ENCODE peak calls at places on chromosome 12, in seven cellular contexts. One of them, this sample, is unnamed.

GRCh38 chr12:2395352-2395977 is 342.7 kb downstream of the CACNA1C start:
- DNase-seq in Peyer's patch: no peak
- DNase-seq in cardiac muscle cell: peak; percentile 67
- DNase-seq in CD8-positive, alpha-beta memory T cell: no peak
- DNase-seq in IMR-90: peak; percentile 28
- DNase-seq in pancreas: no peak
- DNase-seq in hepatocyte: peak; percentile 62
- DNase-seq in this sample: peak; percentile 36

GRCh38 chr12:69196302-69197288 is 42.8 kb upstream of the CPSF6 start:
- DNase-seq in Peyer's patch: no peak
- DNase-seq in hepatocyte: no peak
- DNase-seq in CD8-positive, alpha-beta memory T cell: no peak
- DNase-seq in pancreas: no peak
- DNase-seq in cardiac muscle cell: no peak
- DNase-seq in IMR-90: peak; percentile 9
- DNase-seq in this sample: no peak

GRCh38 chr12:4369548-4369947 is 10.0 kb downstream of the FGF23 start:
- DNase-seq in IMR-90: no peak
- DNase-seq in pancreas: no peak
- DNase-seq in hepatocyte: no peak
- DNase-seq in cardiac muscle cell: no peak
- DNase-seq in Peyer's patch: no peak
- DNase-seq in CD8-positive, alpha-beta memory T cell: no peak
- DNase-seq in this sample: no peak

GRCh38 chr12:84910549-84911241 is 1.9 kb downstream of the SLC6A15 start:
- DNase-seq in Peyer's patch: no peak
- DNase-seq in CD8-positive, alpha-beta memory T cell: no peak
- DNase-seq in IMR-90: no peak
- DNase-seq in hepatocyte: peak; percentile 8
- DNase-seq in pancreas: peak; percentile 21
- DNase-seq in cardiac muscle cell: no peak
- DNase-seq in this sample: no peak

GRCh38 chr12:26987634-26988424 is 26.4 kb downstream of the TM7SF3 start:
- DNase-seq in cardiac muscle cell: no peak
- DNase-seq in Peyer's patch: no peak
- DNase-seq in hepatocyte: no peak
- DNase-seq in IMR-90: peak; percentile 17
- DNase-seq in pancreas: no peak
- DNase-seq in CD8-positive, alpha-beta memory T cell: no peak
- DNase-seq in this sample: no peak

GRCh38 chr12:28905220-28905940 is 243.7 kb upstream of the FAR2 start:
- DNase-seq in CD8-positive, alpha-beta memory T cell: no peak
- DNase-seq in IMR-90: no peak
- DNase-seq in hepatocyte: no peak
- DNase-seq in Peyer's patch: no peak
- DNase-seq in cardiac muscle cell: no peak
- DNase-seq in pancreas: no peak
- DNase-seq in this sample: no peak

GRCh38 chr12:92234533-92234932 is 88.9 kb upstream of the BTG1 start:
- DNase-seq in Peyer's patch: no peak
- DNase-seq in pancreas: no peak
- DNase-seq in IMR-90: no peak
- DNase-seq in cardiac muscle cell: no peak
- DNase-seq in hepatocyte: no peak
- DNase-seq in CD8-positive, alpha-beta memory T cell: no peak
- DNase-seq in this sample: no peak

GRCh38 chr12:46562625-46563228 is 190.2 kb upstream of the SLC38A2 start:
- DNase-seq in CD8-positive, alpha-beta memory T cell: no peak
- DNase-seq in IMR-90: peak; percentile 76
- DNase-seq in Peyer's patch: no peak
- DNase-seq in pancreas: no peak
- DNase-seq in cardiac muscle cell: no peak
- DNase-seq in hepatocyte: no peak
- DNase-seq in this sample: no peak

GRCh38 chr12:51048601-51049369 is 658 bp downstream of the LETMD1 start:
- DNase-seq in hepatocyte: no peak
- DNase-seq in pancreas: no peak
- DNase-seq in IMR-90: no peak
- DNase-seq in Peyer's patch: no peak
- DNase-seq in cardiac muscle cell: peak; percentile 13
- DNase-seq in CD8-positive, alpha-beta memory T cell: no peak
- DNase-seq in this sample: no peak

GRCh38 chr12:111389635-111390034 is 16.1 kb upstream of the SH2B3 start:
- DNase-seq in cardiac muscle cell: no peak
- DNase-seq in Peyer's patch: no peak
- DNase-seq in IMR-90: no peak
- DNase-seq in pancreas: no peak
- DNase-seq in hepatocyte: no peak
- DNase-seq in CD8-positive, alpha-beta memory T cell: no peak
- DNase-seq in this sample: no peak

GRCh38 chr12:34347367-34347766 is 325.1 kb downstream of the ALG10 start:
- DNase-seq in pancreas: no peak
- DNase-seq in cardiac muscle cell: no peak
- DNase-seq in hepatocyte: no peak
- DNase-seq in Peyer's patch: no peak
- DNase-seq in CD8-positive, alpha-beta memory T cell: no peak
- DNase-seq in IMR-90: no peak
- DNase-seq in this sample: no peak

GRCh38 chr12:114416028-114416427 is 10.1 kb upstream of the TBX5 start:
- DNase-seq in cardiac muscle cell: no peak
- DNase-seq in hepatocyte: no peak
- DNase-seq in IMR-90: no peak
- DNase-seq in CD8-positive, alpha-beta memory T cell: no peak
- DNase-seq in pancreas: no peak
- DNase-seq in Peyer's patch: no peak
- DNase-seq in this sample: no peak

GRCh38 chr12:114412825-114413749 is 7.1 kb upstream of the TBX5 start:
- DNase-seq in Peyer's patch: no peak
- DNase-seq in CD8-positive, alpha-beta memory T cell: no peak
- DNase-seq in IMR-90: peak; percentile 28
- DNase-seq in cardiac muscle cell: no peak
- DNase-seq in hepatocyte: no peak
- DNase-seq in pancreas: no peak
- DNase-seq in this sample: no peak

GRCh38 chr12:114414031-114414865 is 8.3 kb upstream of the TBX5 start:
- DNase-seq in Peyer's patch: no peak
- DNase-seq in hepatocyte: peak; percentile 21
- DNase-seq in cardiac muscle cell: peak; percentile 56
- DNase-seq in IMR-90: peak; percentile 46
- DNase-seq in pancreas: no peak
- DNase-seq in CD8-positive, alpha-beta memory T cell: no peak
- DNase-seq in this sample: no peak

GRCh38 chr12:114415525-114415868 is 9.6 kb upstream of the TBX5 start:
- DNase-seq in IMR-90: no peak
- DNase-seq in cardiac muscle cell: peak; percentile 82
- DNase-seq in pancreas: no peak
- DNase-seq in hepatocyte: no peak
- DNase-seq in CD8-positive, alpha-beta memory T cell: no peak
- DNase-seq in Peyer's patch: no peak
- DNase-seq in this sample: no peak

GRCh38 chr12:114414866-114415524 is 9.1 kb upstream of the TBX5 start:
- DNase-seq in cardiac muscle cell: no peak
- DNase-seq in IMR-90: peak; percentile 68
- DNase-seq in CD8-positive, alpha-beta memory T cell: no peak
- DNase-seq in hepatocyte: no peak
- DNase-seq in pancreas: no peak
- DNase-seq in Peyer's patch: no peak
- DNase-seq in this sample: no peak
- H3K27me3 ChIP-seq in cardiac muscle cell: peaks cover 75% of the 10 kb centered on the region
- H3K27me3 ChIP-seq in IMR-90: no peaks in the 10 kb centered on the region
- H3K27me3 ChIP-seq in CD8-positive, alpha-beta memory T cell: peaks cover 12% of the 10 kb centered on the region
- H3K27me3 ChIP-seq in hepatocyte: peaks cover 91% of the 10 kb centered on the region
- H3K27me3 ChIP-seq in pancreas: peaks cover 23% of the 10 kb centered on the region
- H3K27me3 ChIP-seq in Peyer's patch: no peaks in the 10 kb centered on the region
- H3K27me3 ChIP-seq in this sample: peaks cover 77% of the 10 kb centered on the region

GRCh38 chr12:7497661-7498060 is 5.9 kb downstream of the CD163 start:
- DNase-seq in CD8-positive, alpha-beta memory T cell: no peak
- DNase-seq in hepatocyte: no peak
- DNase-seq in cardiac muscle cell: no peak
- DNase-seq in IMR-90: no peak
- DNase-seq in Peyer's patch: no peak
- DNase-seq in pancreas: no peak
- DNase-seq in this sample: no peak

GRCh38 chr12:7498832-7499231 is 4.7 kb downstream of the CD163 start:
- DNase-seq in IMR-90: peak; percentile 62
- DNase-seq in cardiac muscle cell: no peak
- DNase-seq in pancreas: no peak
- DNase-seq in hepatocyte: no peak
- DNase-seq in Peyer's patch: no peak
- DNase-seq in CD8-positive, alpha-beta memory T cell: no peak
- DNase-seq in this sample: no peak

GRCh38 chr12:7495136-7495535 is 8.4 kb downstream of the CD163 start:
- DNase-seq in CD8-positive, alpha-beta memory T cell: no peak
- DNase-seq in IMR-90: no peak
- DNase-seq in cardiac muscle cell: no peak
- DNase-seq in Peyer's patch: no peak
- DNase-seq in pancreas: no peak
- DNase-seq in hepatocyte: no peak
- DNase-seq in this sample: no peak

DNA sequence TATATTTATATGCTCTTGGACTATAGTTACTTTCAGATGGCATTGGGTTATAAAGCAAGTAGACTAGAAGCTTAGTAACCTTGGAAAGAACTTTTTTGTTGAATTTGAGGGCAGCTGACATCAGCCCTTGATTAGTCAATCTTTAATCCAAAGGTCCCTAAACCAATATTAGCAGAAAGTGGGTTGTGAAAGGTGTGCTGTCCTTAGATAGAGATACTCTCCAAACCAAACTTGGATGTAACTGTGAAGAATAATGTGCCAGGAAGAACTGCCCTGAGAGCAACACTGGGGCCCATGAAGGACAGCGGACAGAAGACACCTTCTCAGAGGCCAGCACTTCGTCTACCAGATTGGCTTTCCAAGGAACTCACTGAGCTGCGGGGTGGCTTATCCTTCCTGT is 10.6 kb downstream of the CD163 start:
- DNase-seq in hepatocyte: no peak
- DNase-seq in IMR-90: no peak
- DNase-seq in Peyer's patch: no peak
- DNase-seq in pancreas: no peak
- DNase-seq in CD8-positive, alpha-beta memory T cell: no peak
- DNase-seq in cardiac muscle cell: no peak
- DNase-seq in this sample: no peak
- H3K4me3 ChIP-seq in hepatocyte: no peak overlapping the region
- H3K4me3 ChIP-seq in IMR-90: no peak overlapping the region
- H3K4me3 ChIP-seq in Peyer's patch: no peak overlapping the region
- H3K4me3 ChIP-seq in pancreas: no peak overlapping the region
- H3K4me3 ChIP-seq in CD8-positive, alpha-beta memory T cell: no peak overlapping the region
- H3K4me3 ChIP-seq in cardiac muscle cell: no peak overlapping the region
- H3K4me3 ChIP-seq in this sample: no peak overlapping the region

GRCh38 chr12:57620245-57620935 is 9.2 kb downstream of the ARHGEF25 start:
- DNase-seq in IMR-90: no peak
- DNase-seq in pancreas: no peak
- DNase-seq in Peyer's patch: no peak
- DNase-seq in hepatocyte: no peak
- DNase-seq in cardiac muscle cell: no peak
- DNase-seq in CD8-positive, alpha-beta memory T cell: no peak
- DNase-seq in this sample: no peak

GRCh38 chr12:57621497-57622292 is 10.5 kb downstream of the ARHGEF25 start:
- DNase-seq in IMR-90: peak; percentile 11
- DNase-seq in cardiac muscle cell: peak; percentile 79
- DNase-seq in pancreas: peak; percentile 85
- DNase-seq in hepatocyte: peak; percentile 75
- DNase-seq in CD8-positive, alpha-beta memory T cell: peak; percentile 65
- DNase-seq in Peyer's patch: peak; percentile 55
- DNase-seq in this sample: peak; percentile 62

GRCh38 chr12:57619434-57620244 is 8.4 kb downstream of the ARHGEF25 start:
- DNase-seq in IMR-90: no peak
- DNase-seq in cardiac muscle cell: peak; percentile 31
- DNase-seq in pancreas: no peak
- DNase-seq in Peyer's patch: no peak
- DNase-seq in CD8-positive, alpha-beta memory T cell: no peak
- DNase-seq in hepatocyte: peak; percentile 60
- DNase-seq in this sample: peak; percentile 57

GRCh38 chr12:57622293-57623245 is 10.4 kb downstream of the B4GALNT1 start:
- DNase-seq in Peyer's patch: no peak
- DNase-seq in pancreas: no peak
- DNase-seq in cardiac muscle cell: no peak
- DNase-seq in IMR-90: no peak
- DNase-seq in hepatocyte: no peak
- DNase-seq in CD8-positive, alpha-beta memory T cell: no peak
- DNase-seq in this sample: no peak

DNA sequence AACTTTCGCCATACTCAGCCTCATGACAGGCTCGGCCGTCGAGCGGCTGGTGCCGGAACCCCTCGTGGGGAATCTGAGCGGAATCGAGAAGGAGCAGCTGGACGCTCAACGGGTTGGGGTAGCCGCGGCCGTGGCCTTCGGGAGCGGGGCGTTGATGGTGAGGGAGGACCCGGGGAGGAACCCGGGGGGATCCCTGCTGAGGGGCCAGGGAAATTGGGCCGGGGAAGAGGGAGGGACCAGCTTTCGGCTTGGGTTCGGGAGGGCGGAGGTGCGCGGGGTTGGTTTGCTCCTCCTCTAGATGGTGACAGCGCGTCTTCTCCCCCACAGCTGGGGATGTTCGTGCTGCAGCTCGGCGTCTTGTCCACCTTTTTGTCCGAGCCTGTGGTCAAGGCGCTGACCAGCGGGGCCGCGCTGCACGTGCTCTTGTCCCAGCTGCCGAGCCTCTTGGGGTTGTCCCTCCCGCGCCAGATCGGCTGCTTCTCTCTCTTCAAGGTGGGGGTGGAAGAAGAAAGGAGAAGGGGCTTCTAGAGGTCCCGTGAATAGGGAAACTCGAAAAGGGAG is 9.8 kb downstream of the ARHGEF25 start:
- DNase-seq in CD8-positive, alpha-beta memory T cell: no peak
- DNase-seq in IMR-90: no peak
- DNase-seq in hepatocyte: no peak
- DNase-seq in cardiac muscle cell: no peak
- DNase-seq in pancreas: no peak
- DNase-seq in Peyer's patch: no peak
- DNase-seq in this sample: no peak
- H3K27ac ChIP-seq in CD8-positive, alpha-beta memory T cell: no peak overlapping the region
- H3K27ac ChIP-seq in IMR-90: no peak overlapping the region
- H3K27ac ChIP-seq in hepatocyte: no peak overlapping the region
- H3K27ac ChIP-seq in cardiac muscle cell: no peak overlapping the region
- H3K27ac ChIP-seq in pancreas: no peak overlapping the region
- H3K27ac ChIP-seq in Peyer's patch: no peak overlapping the region
- H3K27ac ChIP-seq in this sample: no peak overlapping the region

DNA sequence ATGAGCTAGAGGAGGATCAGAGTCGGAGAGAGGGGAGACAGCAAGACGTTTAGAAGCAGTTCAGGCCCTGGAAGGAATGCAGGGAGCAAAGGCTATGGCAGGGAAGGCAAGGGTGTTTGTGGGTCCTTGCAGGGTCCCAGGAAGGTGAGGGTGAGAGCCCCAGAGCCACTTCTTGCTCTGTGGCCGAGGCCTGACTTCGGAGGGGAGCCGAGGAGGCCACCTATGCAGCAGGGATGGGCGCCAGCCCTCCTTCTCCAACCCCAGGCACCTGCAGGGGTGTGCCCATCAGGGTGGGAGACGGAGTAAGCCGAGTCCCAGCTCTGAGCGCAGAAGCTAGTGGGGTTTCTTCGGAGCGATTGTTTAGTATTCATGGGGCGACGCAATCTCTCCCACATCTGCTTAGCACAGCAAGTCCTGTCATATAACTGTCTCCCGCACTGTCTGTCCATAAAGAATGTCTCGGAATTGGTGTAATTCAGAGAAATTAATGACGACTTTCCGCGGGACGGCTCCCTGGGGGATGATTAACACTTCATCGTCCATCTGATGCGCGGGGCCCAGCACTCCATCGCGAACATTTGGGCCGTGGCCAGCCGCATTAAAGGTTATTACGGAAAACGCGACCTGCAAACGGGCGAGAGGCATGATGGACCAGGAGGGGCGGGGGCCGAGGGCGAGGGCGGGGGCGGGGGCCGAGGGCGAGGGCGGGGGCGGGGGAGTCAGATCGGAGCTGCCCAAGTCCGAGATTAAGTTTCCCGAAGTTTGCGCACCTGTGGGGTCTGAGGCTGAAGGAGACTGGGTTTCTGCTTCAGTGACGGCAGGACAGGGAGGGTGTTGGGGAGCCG is 12.3 kb upstream of the CALCOCO1 start:
- DNase-seq in hepatocyte: no peak
- DNase-seq in IMR-90: no peak
- DNase-seq in Peyer's patch: no peak
- DNase-seq in CD8-positive, alpha-beta memory T cell: peak; percentile 6
- DNase-seq in cardiac muscle cell: no peak
- DNase-seq in pancreas: no peak
- DNase-seq in this sample: no peak
- H3K27me3 ChIP-seq in hepatocyte: peaks cover 87% of the 10 kb centered on the region
- H3K27me3 ChIP-seq in IMR-90: peaks cover 80% of the 10 kb centered on the region
- H3K27me3 ChIP-seq in Peyer's patch: no peaks in the 10 kb centered on the region
- H3K27me3 ChIP-seq in CD8-positive, alpha-beta memory T cell: peaks cover 55% of the 10 kb centered on the region
- H3K27me3 ChIP-seq in cardiac muscle cell: peaks cover 94% of the 10 kb centered on the region
- H3K27me3 ChIP-seq in pancreas: peaks cover 10% of the 10 kb centered on the region
- H3K27me3 ChIP-seq in this sample: peaks cover 56% of the 10 kb centered on the region

This sample was measured in stomach.